ENCODE peak calls at places on chromosomes 13 and 19, in seven cellular contexts. One of them, this sample, is unnamed.

GRCh38 chr19:3670796-3671679 is 29.2 kb downstream of the PIP5K1C start:
- DNase-seq in AG09309: no peak
- DNase-seq in epithelial cell of esophagus: no peak
- DNase-seq in RCC 7860: no peak
- DNase-seq in iPS-NIHi11: no peak
- DNase-seq in amniotic stem cell: no peak
- DNase-seq in stimulated activated CD4-positive, alpha-beta T cell treated with anti-CD3 and anti-CD28 coated beads, Interleukin-15, amount 100 ng/mL, for 1 hour: no peak
- DNase-seq in this sample: no peak

GRCh38 chr13:51581148-51581820 is 3.0 kb upstream of the WDFY2 start:
- DNase-seq in AG09309: no peak
- DNase-seq in epithelial cell of esophagus: no peak
- DNase-seq in RCC 7860: no peak
- DNase-seq in iPS-NIHi11: no peak
- DNase-seq in amniotic stem cell: no peak
- DNase-seq in stimulated activated CD4-positive, alpha-beta T cell treated with anti-CD3 and anti-CD28 coated beads, Interleukin-15, amount 100 ng/mL, for 1 hour: no peak
- DNase-seq in this sample: no peak

GRCh38 chr19:5805465-5806132 is 732 bp downstream of the NRTN start:
- DNase-seq in AG09309: no peak
- DNase-seq in epithelial cell of esophagus: peak
- DNase-seq in RCC 7860: no peak
- DNase-seq in iPS-NIHi11: peak
- DNase-seq in amniotic stem cell: no peak
- DNase-seq in stimulated activated CD4-positive, alpha-beta T cell treated with anti-CD3 and anti-CD28 coated beads, Interleukin-15, amount 100 ng/mL, for 1 hour: peak
- DNase-seq in this sample: no peak

GRCh38 chr19:2540646-2541454 is 64.9 kb downstream of the GADD45B start:
- DNase-seq in AG09309: peak
- DNase-seq in epithelial cell of esophagus: peak
- DNase-seq in RCC 7860: peak
- DNase-seq in iPS-NIHi11: peak
- DNase-seq in amniotic stem cell: peak
- DNase-seq in stimulated activated CD4-positive, alpha-beta T cell treated with anti-CD3 and anti-CD28 coated beads, Interleukin-15, amount 100 ng/mL, for 1 hour: no peak
- DNase-seq in this sample: peak

GRCh38 chr19:518292-519231 is 11.3 kb downstream of the TPGS1 start:
- DNase-seq in AG09309: no peak
- DNase-seq in epithelial cell of esophagus: peak
- DNase-seq in RCC 7860: no peak
- DNase-seq in iPS-NIHi11: peak
- DNase-seq in amniotic stem cell: no peak
- DNase-seq in stimulated activated CD4-positive, alpha-beta T cell treated with anti-CD3 and anti-CD28 coated beads, Interleukin-15, amount 100 ng/mL, for 1 hour: peak
- DNase-seq in this sample: no peak

GRCh38 chr13:98475521-98475920 is 101.4 kb downstream of the STK24 start:
- DNase-seq in AG09309: no peak
- DNase-seq in epithelial cell of esophagus: no peak
- DNase-seq in RCC 7860: no peak
- DNase-seq in iPS-NIHi11: peak
- DNase-seq in amniotic stem cell: no peak
- DNase-seq in stimulated activated CD4-positive, alpha-beta T cell treated with anti-CD3 and anti-CD28 coated beads, Interleukin-15, amount 100 ng/mL, for 1 hour: no peak
- DNase-seq in this sample: no peak

GRCh38 chr19:33795370-33796163 is 1.1 kb upstream of the KCTD15 start:
- DNase-seq in AG09309: no peak
- DNase-seq in epithelial cell of esophagus: peak
- DNase-seq in RCC 7860: no peak
- DNase-seq in iPS-NIHi11: peak
- DNase-seq in amniotic stem cell: peak
- DNase-seq in stimulated activated CD4-positive, alpha-beta T cell treated with anti-CD3 and anti-CD28 coated beads, Interleukin-15, amount 100 ng/mL, for 1 hour: no peak
- DNase-seq in this sample: no peak

GRCh38 chr19:32346901-32347300 is 1.5 kb downstream of the ZNF507 start:
- DNase-seq in AG09309: no peak
- DNase-seq in epithelial cell of esophagus: no peak
- DNase-seq in RCC 7860: no peak
- DNase-seq in iPS-NIHi11: no peak
- DNase-seq in amniotic stem cell: no peak
- DNase-seq in stimulated activated CD4-positive, alpha-beta T cell treated with anti-CD3 and anti-CD28 coated beads, Interleukin-15, amount 100 ng/mL, for 1 hour: no peak
- DNase-seq in this sample: no peak

GRCh38 chr19:3283886-3284657 is 59.6 kb downstream of the CELF5 start:
- DNase-seq in AG09309: no peak
- DNase-seq in epithelial cell of esophagus: no peak
- DNase-seq in RCC 7860: no peak
- DNase-seq in iPS-NIHi11: no peak
- DNase-seq in amniotic stem cell: no peak
- DNase-seq in stimulated activated CD4-positive, alpha-beta T cell treated with anti-CD3 and anti-CD28 coated beads, Interleukin-15, amount 100 ng/mL, for 1 hour: no peak
- DNase-seq in this sample: no peak

GRCh38 chr13:73200432-73200831 is 141.6 kb downstream of the KLF5 start:
- DNase-seq in AG09309: no peak
- DNase-seq in epithelial cell of esophagus: peak
- DNase-seq in RCC 7860: no peak
- DNase-seq in iPS-NIHi11: no peak
- DNase-seq in amniotic stem cell: no peak
- DNase-seq in stimulated activated CD4-positive, alpha-beta T cell treated with anti-CD3 and anti-CD28 coated beads, Interleukin-15, amount 100 ng/mL, for 1 hour: no peak
- DNase-seq in this sample: no peak

GRCh38 chr19:1241417-1242095 is at the start of gene ATP5F1D:
- DNase-seq in AG09309: peak
- DNase-seq in epithelial cell of esophagus: peak
- DNase-seq in RCC 7860: peak
- DNase-seq in iPS-NIHi11: peak
- DNase-seq in amniotic stem cell: peak
- DNase-seq in stimulated activated CD4-positive, alpha-beta T cell treated with anti-CD3 and anti-CD28 coated beads, Interleukin-15, amount 100 ng/mL, for 1 hour: peak
- DNase-seq in this sample: no peak

GRCh38 chr13:48797761-48798160 is 144.0 kb downstream of the CYSLTR2 start:
- DNase-seq in AG09309: no peak
- DNase-seq in epithelial cell of esophagus: no peak
- DNase-seq in RCC 7860: no peak
- DNase-seq in iPS-NIHi11: no peak
- DNase-seq in amniotic stem cell: no peak
- DNase-seq in stimulated activated CD4-positive, alpha-beta T cell treated with anti-CD3 and anti-CD28 coated beads, Interleukin-15, amount 100 ng/mL, for 1 hour: no peak
- DNase-seq in this sample: no peak

GRCh38 chr13:50133277-50133953 is 118.2 kb downstream of the KCNRG start:
- DNase-seq in AG09309: no peak
- DNase-seq in epithelial cell of esophagus: no peak
- DNase-seq in RCC 7860: no peak
- DNase-seq in iPS-NIHi11: no peak
- DNase-seq in amniotic stem cell: no peak
- DNase-seq in stimulated activated CD4-positive, alpha-beta T cell treated with anti-CD3 and anti-CD28 coated beads, Interleukin-15, amount 100 ng/mL, for 1 hour: no peak
- DNase-seq in this sample: no peak

GRCh38 chr19:3852614-3853254 is 16.1 kb downstream of the ZFR2 start:
- DNase-seq in AG09309: no peak
- DNase-seq in epithelial cell of esophagus: peak
- DNase-seq in RCC 7860: peak
- DNase-seq in iPS-NIHi11: no peak
- DNase-seq in amniotic stem cell: peak
- DNase-seq in stimulated activated CD4-positive, alpha-beta T cell treated with anti-CD3 and anti-CD28 coated beads, Interleukin-15, amount 100 ng/mL, for 1 hour: no peak
- DNase-seq in this sample: peak

GRCh38 chr13:31110169-31110568 is 51.5 kb downstream of the HSPH1 start:
- DNase-seq in AG09309: no peak
- DNase-seq in epithelial cell of esophagus: no peak
- DNase-seq in RCC 7860: no peak
- DNase-seq in iPS-NIHi11: no peak
- DNase-seq in amniotic stem cell: no peak
- DNase-seq in stimulated activated CD4-positive, alpha-beta T cell treated with anti-CD3 and anti-CD28 coated beads, Interleukin-15, amount 100 ng/mL, for 1 hour: no peak
- DNase-seq in this sample: no peak

GRCh38 chr13:48401480-48401879 is 11.4 kb downstream of the LPAR6 start:
- DNase-seq in AG09309: no peak
- DNase-seq in epithelial cell of esophagus: no peak
- DNase-seq in RCC 7860: no peak
- DNase-seq in iPS-NIHi11: no peak
- DNase-seq in amniotic stem cell: no peak
- DNase-seq in stimulated activated CD4-positive, alpha-beta T cell treated with anti-CD3 and anti-CD28 coated beads, Interleukin-15, amount 100 ng/mL, for 1 hour: no peak
- DNase-seq in this sample: no peak

GRCh38 chr19:4676955-4677731 is 7.0 kb upstream of the MYDGF start:
- DNase-seq in AG09309: no peak
- DNase-seq in epithelial cell of esophagus: peak
- DNase-seq in RCC 7860: no peak
- DNase-seq in iPS-NIHi11: peak
- DNase-seq in amniotic stem cell: no peak
- DNase-seq in stimulated activated CD4-positive, alpha-beta T cell treated with anti-CD3 and anti-CD28 coated beads, Interleukin-15, amount 100 ng/mL, for 1 hour: no peak
- DNase-seq in this sample: peak

GRCh38 chr13:111852701-111853100 is 214.2 kb upstream of the SOX1 start:
- DNase-seq in AG09309: no peak
- DNase-seq in epithelial cell of esophagus: no peak
- DNase-seq in RCC 7860: no peak
- DNase-seq in iPS-NIHi11: no peak
- DNase-seq in amniotic stem cell: no peak
- DNase-seq in stimulated activated CD4-positive, alpha-beta T cell treated with anti-CD3 and anti-CD28 coated beads, Interleukin-15, amount 100 ng/mL, for 1 hour: no peak
- DNase-seq in this sample: no peak

GRCh38 chr13:78137404-78138142 is 218.9 kb upstream of the EDNRB start:
- DNase-seq in AG09309: peak
- DNase-seq in epithelial cell of esophagus: peak
- DNase-seq in RCC 7860: peak
- DNase-seq in iPS-NIHi11: peak
- DNase-seq in amniotic stem cell: peak
- DNase-seq in stimulated activated CD4-positive, alpha-beta T cell treated with anti-CD3 and anti-CD28 coated beads, Interleukin-15, amount 100 ng/mL, for 1 hour: no peak
- DNase-seq in this sample: peak

GRCh38 chr19:42110658-42111057 is 21.6 kb downstream of the POU2F2 start:
- DNase-seq in AG09309: no peak
- DNase-seq in epithelial cell of esophagus: no peak
- DNase-seq in RCC 7860: no peak
- DNase-seq in iPS-NIHi11: no peak
- DNase-seq in amniotic stem cell: no peak
- DNase-seq in stimulated activated CD4-positive, alpha-beta T cell treated with anti-CD3 and anti-CD28 coated beads, Interleukin-15, amount 100 ng/mL, for 1 hour: no peak
- DNase-seq in this sample: no peak

GRCh38 chr19:45376045-45376724 is 5.8 kb upstream of the ERCC2 start:
- DNase-seq in AG09309: peak
- DNase-seq in epithelial cell of esophagus: peak
- DNase-seq in RCC 7860: peak
- DNase-seq in iPS-NIHi11: peak
- DNase-seq in amniotic stem cell: peak
- DNase-seq in stimulated activated CD4-positive, alpha-beta T cell treated with anti-CD3 and anti-CD28 coated beads, Interleukin-15, amount 100 ng/mL, for 1 hour: no peak
- DNase-seq in this sample: peak

GRCh38 chr13:23621316-23621645 is 51.1 kb downstream of the TNFRSF19 start:
- DNase-seq in AG09309: peak
- DNase-seq in epithelial cell of esophagus: peak
- DNase-seq in RCC 7860: peak
- DNase-seq in iPS-NIHi11: no peak
- DNase-seq in amniotic stem cell: no peak
- DNase-seq in stimulated activated CD4-positive, alpha-beta T cell treated with anti-CD3 and anti-CD28 coated beads, Interleukin-15, amount 100 ng/mL, for 1 hour: no peak
- DNase-seq in this sample: peak

GRCh38 chr13:80477641-80478443 is 136.9 kb upstream of the SPRY2 start:
- DNase-seq in AG09309: no peak
- DNase-seq in epithelial cell of esophagus: peak
- DNase-seq in RCC 7860: no peak
- DNase-seq in iPS-NIHi11: no peak
- DNase-seq in amniotic stem cell: no peak
- DNase-seq in stimulated activated CD4-positive, alpha-beta T cell treated with anti-CD3 and anti-CD28 coated beads, Interleukin-15, amount 100 ng/mL, for 1 hour: no peak
- DNase-seq in this sample: no peak